ENCODE peak calls at places on chromosomes 11 and 22, in ten cellular contexts. One of them, this sample, is unnamed.

GRCh38 chr11:87366766-87367405 is 329.2 kb downstream of the TMEM135 start:
- DNase-seq in AG04450: no peak
- DNase-seq in K562: no peak
- DNase-seq in fibroblast of the conjunctiva: no peak
- DNase-seq in CD8-positive, alpha-beta T cell: no peak
- DNase-seq in nephron progenitor cell: no peak
- DNase-seq in T47D: no peak
- DNase-seq in colonic mucosa: no peak
- DNase-seq in amniotic stem cell: no peak
- DNase-seq in NCI-H69: no peak
- DNase-seq in this sample: no peak

GRCh38 chr11:70025308-70025707 is 52.8 kb upstream of the ANO1 start:
- DNase-seq in colonic mucosa: no peak
- DNase-seq in CD8-positive, alpha-beta T cell: no peak
- DNase-seq in nephron progenitor cell: no peak
- DNase-seq in amniotic stem cell: no peak
- DNase-seq in NCI-H69: no peak
- DNase-seq in AG04450: no peak
- DNase-seq in fibroblast of the conjunctiva: no peak
- DNase-seq in K562: no peak
- DNase-seq in T47D: no peak
- DNase-seq in this sample: no peak

GRCh38 chr11:97908354-97908753 is 1112.4 kb upstream of the CNTN5 start:
- DNase-seq in amniotic stem cell: no peak
- DNase-seq in NCI-H69: no peak
- DNase-seq in K562: no peak
- DNase-seq in nephron progenitor cell: no peak
- DNase-seq in fibroblast of the conjunctiva: no peak
- DNase-seq in colonic mucosa: no peak
- DNase-seq in T47D: no peak
- DNase-seq in AG04450: no peak
- DNase-seq in CD8-positive, alpha-beta T cell: no peak
- DNase-seq in this sample: no peak

GRCh38 chr22:23073506-23074229 is 3.3 kb downstream of the GNAZ start:
- DNase-seq in T47D: no peak
- DNase-seq in fibroblast of the conjunctiva: no peak
- DNase-seq in AG04450: no peak
- DNase-seq in amniotic stem cell: no peak
- DNase-seq in NCI-H69: no peak
- DNase-seq in CD8-positive, alpha-beta T cell: no peak
- DNase-seq in K562: no peak
- DNase-seq in colonic mucosa: no peak
- DNase-seq in nephron progenitor cell: no peak
- DNase-seq in this sample: no peak

GRCh38 chr22:27452916-27453315 is 348.6 kb downstream of the MN1 start:
- DNase-seq in AG04450: no peak
- DNase-seq in T47D: peak; percentile 58
- DNase-seq in NCI-H69: no peak
- DNase-seq in colonic mucosa: no peak
- DNase-seq in fibroblast of the conjunctiva: no peak
- DNase-seq in nephron progenitor cell: no peak
- DNase-seq in K562: no peak
- DNase-seq in amniotic stem cell: no peak
- DNase-seq in CD8-positive, alpha-beta T cell: no peak
- DNase-seq in this sample: no peak

GRCh38 chr11:12854297-12854661 is 154.8 kb upstream of the RASSF10 start:
- DNase-seq in fibroblast of the conjunctiva: no peak
- DNase-seq in T47D: no peak
- DNase-seq in CD8-positive, alpha-beta T cell: no peak
- DNase-seq in amniotic stem cell: no peak
- DNase-seq in nephron progenitor cell: no peak
- DNase-seq in colonic mucosa: no peak
- DNase-seq in NCI-H69: no peak
- DNase-seq in AG04450: no peak
- DNase-seq in K562: no peak
- DNase-seq in this sample: no peak

GRCh38 chr22:23117890-23118646 is 23.7 kb downstream of the RSPH14 start:
- DNase-seq in AG04450: no peak
- DNase-seq in colonic mucosa: no peak
- DNase-seq in K562: peak; percentile 62
- DNase-seq in NCI-H69: peak; percentile 95
- DNase-seq in amniotic stem cell: no peak
- DNase-seq in T47D: no peak
- DNase-seq in nephron progenitor cell: no peak
- DNase-seq in fibroblast of the conjunctiva: no peak
- DNase-seq in CD8-positive, alpha-beta T cell: no peak
- DNase-seq in this sample: no peak

GRCh38 chr22:21020802-21021429 is 6.0 kb downstream of the P2RX6 start:
- DNase-seq in amniotic stem cell: no peak
- DNase-seq in K562: peak; percentile 98
- DNase-seq in T47D: no peak
- DNase-seq in NCI-H69: peak; percentile 48
- DNase-seq in nephron progenitor cell: no peak
- DNase-seq in AG04450: no peak
- DNase-seq in fibroblast of the conjunctiva: no peak
- DNase-seq in CD8-positive, alpha-beta T cell: peak; percentile 40
- DNase-seq in colonic mucosa: no peak
- DNase-seq in this sample: no peak

GRCh38 chr11:66339686-66340483 is 3.7 kb upstream of the RIN1 start:
- DNase-seq in nephron progenitor cell: no peak
- DNase-seq in fibroblast of the conjunctiva: no peak
- DNase-seq in T47D: no peak
- DNase-seq in K562: no peak
- DNase-seq in NCI-H69: no peak
- DNase-seq in CD8-positive, alpha-beta T cell: no peak
- DNase-seq in AG04450: no peak
- DNase-seq in amniotic stem cell: no peak
- DNase-seq in colonic mucosa: no peak
- DNase-seq in this sample: no peak

GRCh38 chr22:44210721-44211120 is 30.0 kb downstream of the PARVG start:
- DNase-seq in nephron progenitor cell: no peak
- DNase-seq in CD8-positive, alpha-beta T cell: no peak
- DNase-seq in K562: no peak
- DNase-seq in NCI-H69: no peak
- DNase-seq in AG04450: peak; percentile 39
- DNase-seq in colonic mucosa: no peak
- DNase-seq in T47D: no peak
- DNase-seq in amniotic stem cell: no peak
- DNase-seq in fibroblast of the conjunctiva: peak; percentile 47
- DNase-seq in this sample: no peak

GRCh38 chr22:38455530-38456271 is 702 bp upstream of the KCNJ4 start:
- DNase-seq in amniotic stem cell: no peak
- DNase-seq in NCI-H69: peak; percentile 82
- DNase-seq in fibroblast of the conjunctiva: no peak
- DNase-seq in AG04450: no peak
- DNase-seq in T47D: peak; percentile 46
- DNase-seq in CD8-positive, alpha-beta T cell: peak; percentile 30
- DNase-seq in nephron progenitor cell: peak; percentile 86
- DNase-seq in colonic mucosa: no peak
- DNase-seq in K562: peak; percentile 81
- DNase-seq in this sample: no peak

GRCh38 chr11:68678031-68678441 is 6.3 kb upstream of the GAL start:
- DNase-seq in fibroblast of the conjunctiva: no peak
- DNase-seq in NCI-H69: no peak
- DNase-seq in CD8-positive, alpha-beta T cell: no peak
- DNase-seq in nephron progenitor cell: no peak
- DNase-seq in AG04450: no peak
- DNase-seq in T47D: no peak
- DNase-seq in K562: no peak
- DNase-seq in colonic mucosa: no peak
- DNase-seq in amniotic stem cell: no peak
- DNase-seq in this sample: no peak

This sample was measured in activated T-helper 2 cell treated with anti-CD3 and anti-CD28 coated beads, Interferon-gamma antibody, Interleukin-2, Interleukin-4, amounts not matched to agents 10 μg/mL and 5 μg/mL and 100 μg/mL, durations not matched to agents 14 hours and 24 hours and 36 hours.